ENCODE peak calls at places on chromosomes 11 and 22, in four cellular contexts. G, V, U and M are unnamed samples.

GRCh38 chr22:45785458-45785857 is 113.8 kb downstream of the ATXN10 start:
- DNase-seq in G (no peak), V (no peak), U (no peak), M (no peak)

GRCh38 chr22:50184004-50184461 is 1.7 kb upstream of the TRABD start:
- DNase-seq in G (no peak), V (peak; percentile 61), U (no peak), M (no peak)

GRCh38 chr22:38802671-38803121 is 8.8 kb upstream of the DNAL4 start:
- DNase-seq in G (no peak), V (peak; percentile 70), U (no peak), M (no peak)

GRCh38 chr11:67371549-67372231 is 1.7 kb downstream of the CLCF1 start:
- DNase-seq in G (no peak), V (peak; percentile 77), U (peak; percentile 60), M (no peak)

GRCh38 chr11:121035169-121035755 is 11.4 kb downstream of the TBCEL start:
- DNase-seq in G (no peak), V (no peak), U (no peak), M (no peak)

GRCh38 chr11:120174866-120175265 is 36.0 kb upstream of the OAF start:
- DNase-seq in G (no peak), V (no peak), U (no peak), M (no peak)

GRCh38 chr11:60971520-60971919 is at the start of gene CD6:
- DNase-seq in G (peak; percentile 67), V (no peak), U (no peak), M (no peak)

GRCh38 chr22:35064664-35065063 is 1.3 kb upstream of the ISX start:
- DNase-seq in G (no peak), V (no peak), U (no peak), M (peak; percentile 78)

GRCh38 chr22:46564084-46564714 is 26.8 kb upstream of the CELSR1 start:
- DNase-seq in G (no peak), V (no peak), U (no peak), M (no peak)

GRCh38 chr11:7605544-7605943 is 67.8 kb downstream of the CYB5R2 start:
- DNase-seq in G (no peak), V (no peak), U (no peak), M (no peak)

GRCh38 chr11:17845431-17845881 is 110.9 kb downstream of the KCNC1 start:
- DNase-seq in G (no peak), V (no peak), U (no peak), M (no peak)

GRCh38 chr22:27719535-27720227 is 81.9 kb downstream of the MN1 start:
- DNase-seq in G (no peak), V (peak; percentile 29), U (peak; percentile 8), M (no peak)

GRCh38 chr11:68684385-68685356 is at the start of gene GAL:
- DNase-seq in G (no peak), V (peak; percentile 65), U (no peak), M (no peak)

GRCh38 chr11:33829430-33830141 is 55.3 kb upstream of the FBXO3 start:
- DNase-seq in G (peak; percentile 26), V (peak; percentile 83), U (peak; percentile 51), M (peak; percentile 33)

GRCh38 chr11:65444314-65445051 is 21.9 kb downstream of the NEAT1 start:
- DNase-seq in G (no peak), V (no peak), U (no peak), M (no peak)

GRCh38 chr11:113667801-113668200 is 38.3 kb downstream of the TMPRSS5 start:
- DNase-seq in G (no peak), V (no peak), U (no peak), M (no peak)

GRCh38 chr11:125799808-125800207 is 11.9 kb downstream of the PATE3 start:
- DNase-seq in G (no peak), V (no peak), U (no peak), M (no peak)

GRCh38 chr22:31038686-31039085 is 42.4 kb upstream of the SMTN start:
- DNase-seq in G (no peak), V (no peak), U (no peak), M (no peak)

GRCh38 chr11:64372802-64373597 is 14.0 kb downstream of the RPS6KA4 start:
- DNase-seq in G (no peak), V (peak; percentile 60), U (no peak), M (no peak)

GRCh38 chr22:49608228-49608627 is 219.4 kb downstream of the BRD1 start:
- DNase-seq in G (no peak), V (no peak), U (no peak), M (no peak)

GRCh38 chr11:113408887-113409286 is 21.3 kb downstream of the ANKK1 start:
- DNase-seq in G (no peak), V (no peak), U (no peak), M (no peak)

GRCh38 chr11:91299980-91300379 is 924.6 kb upstream of the FAT3 start:
- DNase-seq in G (no peak), V (no peak), U (no peak), M (no peak)

GRCh38 chr11:116882386-116882785 is 45.0 kb upstream of the APOA1 start:
- DNase-seq in G (no peak), V (no peak), U (no peak), M (no peak)

GRCh38 chr11:132499661-132500060 is 1032.6 kb downstream of the OPCML start:
- DNase-seq in G (no peak), V (no peak), U (no peak), M (no peak)

GRCh38 chr11:73306069-73306468 is 2.0 kb upstream of the ARHGEF17 start:
- DNase-seq in G (no peak), V (peak; percentile 59), U (peak; percentile 30), M (no peak)
- TF ChIP-seq CTCF in G (no peak), V (peak; percentile 10), U (peak; percentile 34), M (peak; percentile 18)

GRCh38 chr11:124738713-124739478 is 846 bp upstream of the NRGN start:
- DNase-seq in G (no peak), V (no peak), U (no peak), M (no peak)
- H3K4me3 ChIP-seq in G (peak overlapping the region; percentile 73), V (peak overlapping the region; percentile 84), U (peak overlapping the region; percentile 72), M (no peak overlapping the region)

DNA sequence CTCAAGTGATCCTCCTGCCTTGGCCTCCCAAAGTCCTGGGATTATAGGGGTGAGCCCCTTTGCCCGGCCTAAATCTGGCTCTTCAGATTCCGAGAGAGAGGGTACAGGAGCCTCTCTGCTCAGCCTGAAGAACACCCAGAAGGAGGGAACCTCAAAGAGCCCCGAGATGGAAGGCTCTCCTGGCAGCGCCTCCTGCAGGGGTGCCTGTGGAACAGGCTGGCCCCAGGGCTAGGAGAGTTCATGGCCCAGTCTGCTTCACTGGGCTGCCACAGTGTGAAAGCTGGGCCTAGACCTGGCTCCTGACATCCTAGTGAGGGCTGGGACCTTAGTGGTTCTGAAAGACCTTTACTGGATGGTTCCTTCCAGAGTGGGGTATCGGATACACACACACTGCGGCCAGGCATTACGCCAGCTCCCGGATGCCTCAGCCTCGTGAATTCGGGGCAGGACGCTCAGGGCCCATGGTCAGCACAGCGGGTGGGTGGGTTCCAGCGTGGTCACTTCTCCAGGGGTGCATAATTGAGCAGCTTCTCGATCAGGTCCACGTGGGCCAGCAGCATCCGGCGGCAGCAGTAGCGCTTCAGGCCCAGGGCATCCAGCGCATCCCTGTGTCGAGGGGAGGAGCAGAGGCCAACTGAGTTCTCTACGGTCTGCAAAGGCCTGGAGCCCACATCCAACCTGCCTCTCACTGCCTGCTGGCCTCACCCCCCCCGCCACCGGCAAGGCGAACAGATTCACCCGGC is 2.3 kb downstream of the POLR2L start:
- DNase-seq in G (no peak), V (no peak), U (no peak), M (no peak)
- TF ChIP-seq CTCF in G (no peak), V (peak; percentile 50), U (peak; percentile 51), M (peak; percentile 32)

DNA sequence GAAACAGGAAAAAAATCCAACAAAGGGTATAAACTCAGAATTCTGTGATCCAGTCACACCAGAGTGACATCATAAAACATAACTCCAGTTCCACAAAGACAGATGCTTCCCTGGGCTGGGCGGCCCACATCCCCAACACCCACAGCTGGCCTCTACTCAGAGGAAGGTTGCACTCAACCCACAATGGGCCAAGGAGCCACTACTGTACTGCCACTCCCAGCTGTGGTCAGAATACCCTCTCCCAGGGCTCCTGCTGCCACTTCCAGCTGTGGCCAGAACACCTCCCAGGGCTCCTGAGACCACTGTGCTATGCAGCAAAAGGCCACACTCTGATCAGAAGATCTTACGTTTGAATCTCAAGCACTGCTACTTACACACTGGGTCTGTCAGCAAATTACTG is 18.3 kb downstream of the SMCO4 start:
- DNase-seq in G (no peak), V (no peak), U (peak; percentile 34), M (no peak)
- H3K4me3 ChIP-seq in G (no peak overlapping the region), V (no peak overlapping the region), U (peak overlapping the region; percentile 56), M (peak overlapping the region; percentile 22)

DNA sequence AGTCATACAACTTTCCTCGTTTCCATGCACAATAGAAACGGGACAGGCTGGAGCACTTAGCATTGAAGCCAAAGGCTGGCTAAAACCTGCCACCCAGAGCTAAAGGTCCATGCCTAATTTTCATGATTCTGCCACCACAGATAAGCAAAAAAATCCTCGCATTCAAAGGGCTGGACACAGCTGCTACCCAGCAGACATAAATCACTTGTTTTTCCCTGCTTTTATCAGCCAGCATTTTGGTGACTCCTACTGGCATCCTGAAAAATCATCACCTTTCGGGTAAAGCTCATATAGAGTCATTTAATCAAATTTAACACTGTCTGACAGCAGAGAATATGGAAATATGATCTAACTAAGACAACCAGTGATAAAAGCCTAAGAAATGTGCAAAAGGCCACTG is 37.9 kb downstream of the ALG9 start:
- DNase-seq in G (no peak), V (peak; percentile 8), U (no peak), M (no peak)
- TF ChIP-seq CTCF in G (no peak), V (peak; percentile 59), U (peak; percentile 21), M (no peak)

DNA sequence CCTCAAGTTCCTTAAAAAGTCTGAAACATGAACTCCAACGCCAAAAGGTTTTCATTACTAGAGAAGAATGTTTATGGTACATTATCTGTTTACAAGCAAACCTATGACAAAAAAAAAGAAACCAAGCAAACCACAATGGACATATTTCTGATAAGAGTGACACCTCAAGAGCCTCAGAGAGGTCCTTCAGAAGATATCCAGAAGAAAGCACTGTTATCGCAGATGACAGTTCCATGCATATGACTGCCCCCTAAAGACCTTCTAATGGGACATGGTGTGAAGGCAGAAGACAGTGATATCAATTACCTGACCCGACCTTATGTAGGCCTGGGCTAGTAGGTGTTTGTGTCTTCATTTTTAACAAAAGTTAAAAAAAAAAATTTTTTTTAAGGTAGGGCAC is 3.1 kb downstream of the HDHD5 start:
- DNase-seq in G (no peak), V (no peak), U (peak; percentile 17), M (no peak)
- H3K4me3 ChIP-seq in G (no peak overlapping the region), V (no peak overlapping the region), U (peak overlapping the region; percentile 20), M (no peak overlapping the region)